ENCODE peak calls at places on chromosome 20, in seven cellular contexts. T is mammary epithelial cell, Y is tibial artery, L is HCT116, K is neural progenitor cell, I is psoas muscle, Q is GM23338. W is an unnamed sample.

GRCh38 chr20:46568570-46569129 is 18.2 kb upstream of the OCSTAMP start:
- DNase-seq in T (peak; percentile 19), Y (peak; percentile 89), L (no peak), K (no peak), I (peak; percentile 87), Q (no peak), W (peak; percentile 6)

GRCh38 chr20:21251278-21251677 is 51.9 kb upstream of the XRN2 start:
- DNase-seq in T (peak; percentile 61), Y (no peak), L (no peak), K (no peak), I (no peak), Q (no peak), W (no peak)

GRCh38 chr20:24831232-24831631 is 117.8 kb upstream of the CST7 start:
- DNase-seq in T (no peak), Y (no peak), L (no peak), K (no peak), I (no peak), Q (no peak), W (no peak)

GRCh38 chr20:33373735-33374605 is 27.3 kb downstream of the CDK5RAP1 start:
- DNase-seq in T (peak; percentile 46), Y (no peak), L (no peak), K (no peak), I (no peak), Q (no peak), W (peak; percentile 81)

GRCh38 chr20:25706793-25707192 is 10.1 kb upstream of the ZNF337 start:
- DNase-seq in T (no peak), Y (no peak), L (no peak), K (no peak), I (no peak), Q (no peak), W (no peak)

GRCh38 chr20:13788167-13788834 is 3.5 kb downstream of the NDUFAF5 start:
- DNase-seq in T (peak; percentile 52), Y (no peak), L (peak; percentile 65), K (peak; percentile 64), I (no peak), Q (peak; percentile 77), W (peak; percentile 49)

GRCh38 chr20:57079016-57080005 is 187.1 kb downstream of the BMP7 start:
- DNase-seq in T (no peak), Y (no peak), L (no peak), K (no peak), I (no peak), Q (no peak), W (peak; percentile 87)

GRCh38 chr20:8756410-8756809 is 312.5 kb upstream of the PLCB4 start:
- DNase-seq in T (peak; percentile 23), Y (no peak), L (peak; percentile 18), K (no peak), I (no peak), Q (no peak), W (peak; percentile 56)

GRCh38 chr20:5480824-5481600 is 164.3 kb upstream of the PROKR2 start:
- DNase-seq in T (no peak), Y (no peak), L (no peak), K (no peak), I (no peak), Q (no peak), W (no peak)

GRCh38 chr20:1846341-1846740 is 48.9 kb upstream of the SIRPA start:
- DNase-seq in T (no peak), Y (no peak), L (no peak), K (no peak), I (no peak), Q (no peak), W (no peak)

GRCh38 chr20:16434087-16434664 is 139.1 kb downstream of the KIF16B start:
- DNase-seq in T (peak; percentile 16), Y (no peak), L (peak; percentile 45), K (peak; percentile 67), I (peak; percentile 59), Q (peak; percentile 86), W (peak; percentile 4)

GRCh38 chr20:46128310-46129151 is 10.4 kb downstream of the CD40 start:
- DNase-seq in T (no peak), Y (no peak), L (no peak), K (peak; percentile 75), I (peak; percentile 63), Q (peak; percentile 70), W (no peak)

DNA sequence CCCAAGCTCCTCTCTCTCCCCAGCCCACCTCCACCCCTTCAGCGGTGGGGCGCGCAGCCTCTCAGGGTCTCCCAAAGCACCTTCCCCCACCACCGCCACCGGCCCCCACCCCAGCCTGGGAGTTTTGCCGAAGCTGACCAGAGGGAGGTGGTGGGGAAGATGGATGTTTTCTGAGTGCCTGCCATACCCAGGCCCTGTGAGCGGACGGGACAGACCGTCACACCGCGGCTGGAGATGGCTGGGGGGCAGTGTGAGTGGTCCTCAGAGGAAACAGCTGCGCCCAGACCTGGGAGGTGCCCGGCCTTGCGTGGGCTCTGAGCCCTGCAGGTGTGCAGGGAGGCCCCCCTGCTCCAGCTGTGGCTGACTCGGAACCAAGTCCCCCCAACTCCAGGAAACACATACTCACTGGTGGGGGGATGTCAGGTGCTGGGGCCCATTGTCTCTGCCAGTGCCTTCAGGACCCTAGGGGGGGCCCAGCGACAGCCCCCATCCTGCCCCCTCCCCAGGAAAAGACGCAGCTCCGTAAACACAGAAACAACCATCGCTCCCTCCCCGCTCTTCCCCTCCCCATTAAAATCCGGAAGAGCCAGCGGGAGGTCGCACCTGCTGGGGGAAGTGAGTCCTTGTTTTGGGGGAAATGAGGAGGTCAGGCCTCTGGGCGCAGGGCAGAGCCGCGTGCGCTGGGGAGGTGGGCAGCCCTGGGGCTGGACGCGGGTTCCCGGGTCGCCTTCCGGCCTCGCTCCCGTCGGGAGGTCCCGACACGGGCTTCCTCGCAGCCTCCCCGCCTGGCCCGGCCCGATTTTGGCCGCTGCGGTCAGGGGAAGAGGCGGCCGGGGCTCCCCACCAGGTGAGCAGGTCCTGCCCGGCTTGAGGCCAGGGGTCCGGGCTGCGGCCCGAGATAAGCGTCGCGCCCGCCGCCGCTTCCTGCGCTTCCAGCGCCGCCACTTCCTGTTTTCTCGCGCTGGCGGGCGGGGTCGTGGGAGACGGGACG is 6.1 kb downstream of the C20orf204 start:
- DNase-seq in T (no peak), Y (no peak), L (no peak), K (peak; percentile 37), I (no peak), Q (peak; percentile 57), W (no peak)
- H3K27ac ChIP-seq in T (no peak overlapping the region), Y (no peak overlapping the region), L (no peak overlapping the region), K (no peak overlapping the region), I (peak overlapping the region; percentile 61), Q (no peak overlapping the region), W (no peak overlapping the region)

GRCh38 chr20:62137092-62137384 is 6.2 kb downstream of the PSMA7 start:
- DNase-seq in T (no peak), Y (no peak), L (no peak), K (no peak), I (no peak), Q (no peak), W (no peak)
- H3K27ac ChIP-seq in T (no peak overlapping the region), Y (no peak overlapping the region), L (no peak overlapping the region), K (no peak overlapping the region), I (peak overlapping the region; percentile 67), Q (peak overlapping the region; percentile 5), W (no peak overlapping the region)

GRCh38 chr20:36833275-36834020 is 42.5 kb upstream of the TLDC2 start:
- DNase-seq in T (no peak), Y (no peak), L (no peak), K (no peak), I (no peak), Q (no peak), W (peak; percentile 85)

GRCh38 chr20:36827541-36828279 is 48.2 kb upstream of the TLDC2 start:
- DNase-seq in T (no peak), Y (no peak), L (no peak), K (no peak), I (peak; percentile 66), Q (no peak), W (no peak)

GRCh38 chr20:36832791-36833190 is 43.1 kb upstream of the TLDC2 start:
- DNase-seq in T (no peak), Y (no peak), L (no peak), K (no peak), I (no peak), Q (no peak), W (no peak)

GRCh38 chr20:36835025-36835424 is 40.9 kb upstream of the TLDC2 start:
- DNase-seq in T (no peak), Y (no peak), L (no peak), K (no peak), I (no peak), Q (no peak), W (no peak)

DNA sequence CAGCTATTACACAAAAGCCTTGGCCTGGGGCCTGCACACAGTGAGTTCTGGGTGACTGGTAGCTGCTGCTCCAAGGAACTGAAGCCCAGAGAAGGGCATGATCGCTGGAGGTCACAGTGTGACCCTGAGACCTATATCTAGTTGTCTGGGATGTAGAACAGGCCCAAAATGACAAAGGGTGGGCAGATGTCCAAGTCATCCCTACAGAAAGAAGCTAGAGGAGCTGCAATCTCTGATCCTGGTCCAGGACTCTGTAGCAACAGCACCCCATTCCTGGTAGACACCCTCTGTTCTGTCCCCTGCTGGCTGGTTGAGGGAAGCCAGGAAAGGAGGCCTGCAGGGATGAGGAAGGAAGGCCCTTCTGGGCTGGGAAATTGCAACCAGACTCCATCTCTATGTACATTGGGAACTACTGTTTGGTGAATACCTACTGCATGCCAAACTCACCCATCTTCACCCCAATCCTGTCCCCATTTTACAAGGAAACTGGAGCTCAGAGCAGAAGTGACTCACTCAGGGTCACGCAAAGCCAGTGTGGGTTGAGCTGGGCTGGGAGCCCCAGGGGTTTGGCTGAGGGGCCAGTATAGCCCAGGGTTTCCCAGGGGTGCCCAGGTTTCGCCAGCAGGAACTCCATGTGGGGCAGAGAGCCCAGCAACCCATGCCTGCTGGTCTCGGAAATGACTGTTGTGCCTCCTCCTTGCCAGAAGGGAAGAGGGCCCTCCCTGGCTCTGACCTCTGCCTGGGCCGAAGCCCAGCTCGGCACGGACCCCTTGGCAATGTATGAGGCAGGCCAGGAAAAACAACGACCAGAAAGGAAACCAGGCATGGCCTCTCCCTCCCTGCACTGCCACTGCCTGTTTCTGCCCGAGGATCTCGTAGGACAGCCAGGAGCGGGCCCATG is 44.9 kb upstream of the TLDC2 start:
- DNase-seq in T (no peak), Y (peak; percentile 97), L (no peak), K (no peak), I (peak; percentile 79), Q (peak; percentile 41), W (no peak)
- H3K27ac ChIP-seq in T (peak overlapping the region; percentile 3), Y (peak overlapping the region; percentile 81), L (peak overlapping the region; percentile 25), K (no peak overlapping the region), I (peak overlapping the region; percentile 61), Q (no peak overlapping the region), W (no peak overlapping the region)

GRCh38 chr20:48657426-48658197 is 170.2 kb downstream of the PREX1 start:
- DNase-seq in T (peak; percentile 54), Y (peak; percentile 83), L (peak; percentile 52), K (peak; percentile 82), I (peak; percentile 74), Q (peak; percentile 79), W (peak; percentile 50)

GRCh38 chr20:48659888-48660287 is 167.9 kb downstream of the PREX1 start:
- DNase-seq in T (no peak), Y (peak; percentile 92), L (no peak), K (no peak), I (no peak), Q (no peak), W (no peak)

GRCh38 chr20:48658505-48658904 is 169.3 kb downstream of the PREX1 start:
- DNase-seq in T (no peak), Y (no peak), L (no peak), K (no peak), I (no peak), Q (no peak), W (no peak)

GRCh38 chr20:48656661-48657211 is 171.1 kb downstream of the PREX1 start:
- DNase-seq in T (no peak), Y (no peak), L (peak; percentile 10), K (peak; percentile 75), I (no peak), Q (peak; percentile 78), W (no peak)

DNA sequence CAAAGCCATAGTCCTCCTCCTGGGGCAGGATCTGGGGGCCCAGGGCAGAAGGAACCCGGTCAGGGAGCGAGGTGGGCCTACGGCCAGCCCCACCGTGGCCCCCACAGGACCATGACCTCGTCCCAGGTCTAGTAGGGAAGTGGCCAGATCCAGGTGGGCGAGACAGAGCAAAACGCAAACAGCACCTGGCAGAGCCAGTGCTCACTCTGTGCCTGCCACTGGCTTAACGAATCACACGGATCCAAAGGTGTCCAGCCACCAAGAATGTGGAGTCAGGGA is 169.7 kb downstream of the PREX1 start:
- DNase-seq in T (no peak), Y (no peak), L (no peak), K (no peak), I (no peak), Q (no peak), W (no peak)
- H3K27ac ChIP-seq in T (no peak overlapping the region), Y (peak overlapping the region; percentile 30), L (no peak overlapping the region), K (no peak overlapping the region), I (no peak overlapping the region), Q (no peak overlapping the region), W (no peak overlapping the region)